ENCODE peak calls at places on chromosome 1, in ten cellular contexts. V is NCI-H1694; O is NCI-H1092; K is endothelial cell of umbilical vein; T is HEK293T; A is fibroblast of lung; Y is activated naive CD4-positive, alpha-beta T cell; D is NT2/D1; M is neural crest cell; P is lower lobe of right lung. G is an unnamed sample.

GRCh38 chr1:22607154-22607553 is 29.3 kb upstream of the C1QA start:
- DNase-seq in A (no peak), T (peak; percentile 44), O (no peak), V (no peak), Y (no peak), K (no peak), D (no peak), M (no peak), P (peak; percentile 17), G (no peak)

GRCh38 chr1:85450832-85451231 is 14.1 kb downstream of the DDAH1 start:
- DNase-seq in D (no peak), Y (no peak), O (no peak), T (no peak), P (peak; percentile 55), A (no peak), K (no peak), V (no peak), M (no peak), G (no peak)

GRCh38 chr1:56409112-56409691 is 170.2 kb downstream of the PLPP3 start:
- DNase-seq in D (no peak), Y (no peak), P (peak; percentile 71), M (no peak), V (no peak), A (no peak), T (peak; percentile 55), O (no peak), K (no peak), G (no peak)

GRCh38 chr1:235239821-235240220 is 78.8 kb upstream of the RBM34 start:
- DNase-seq in T (no peak), M (no peak), K (no peak), P (no peak), V (no peak), D (no peak), A (no peak), O (no peak), Y (no peak), G (no peak)

GRCh38 chr1:23824711-23825075 is 536 bp downstream of the HMGCL start:
- DNase-seq in Y (no peak), O (no peak), M (no peak), D (no peak), K (no peak), P (no peak), A (no peak), T (no peak), V (no peak), G (no peak)

GRCh38 chr1:54274448-54274847 is 74.5 kb downstream of the MRPL37 start:
- DNase-seq in D (no peak), M (no peak), A (no peak), K (no peak), O (no peak), V (no peak), P (no peak), Y (no peak), T (no peak), G (no peak)

GRCh38 chr1:148264374-148265276 is 112.5 kb upstream of the NBPF11 start:
- DNase-seq in T (peak; percentile 70), D (no peak), P (no peak), K (peak; percentile 40), M (no peak), A (peak; percentile 71), V (no peak), O (no peak), Y (no peak), G (no peak)

GRCh38 chr1:212962509-212962908 is 12.2 kb downstream of the VASH2 start:
- DNase-seq in O (peak; percentile 45), D (no peak), K (no peak), Y (no peak), V (no peak), P (no peak), T (no peak), A (no peak), M (no peak), G (no peak)